ENCODE peak calls at places on chromosome X, in seven cellular contexts. One of them, this sample, is unnamed.

GRCh38 chrX:117834076-117834475 is 282.5 kb downstream of the KLHL13 start:
- DNase-seq in aorta: no peak
- DNase-seq in endodermal cell: no peak
- DNase-seq in neural progenitor cell: no peak
- DNase-seq in body of pancreas: no peak
- DNase-seq in CD8-positive, alpha-beta memory T cell: no peak
- DNase-seq in right atrium auricular region: no peak
- DNase-seq in this sample: no peak

GRCh38 chrX:154658957-154659356 is 5.6 kb upstream of the CTAG2 start:
- DNase-seq in right atrium auricular region: no peak
- DNase-seq in neural progenitor cell: no peak
- DNase-seq in endodermal cell: no peak
- DNase-seq in aorta: no peak
- DNase-seq in CD8-positive, alpha-beta memory T cell: no peak
- DNase-seq in body of pancreas: no peak
- DNase-seq in this sample: no peak

GRCh38 chrX:143664302-143664701 is 28.4 kb upstream of the SLITRK4 start:
- DNase-seq in neural progenitor cell: peak; percentile 14
- DNase-seq in endodermal cell: no peak
- DNase-seq in CD8-positive, alpha-beta memory T cell: no peak
- DNase-seq in aorta: no peak
- DNase-seq in body of pancreas: no peak
- DNase-seq in right atrium auricular region: no peak
- DNase-seq in this sample: peak; percentile 30

GRCh38 chrX:107978707-107979307 is 3.4 kb downstream of the TEX13B start:
- DNase-seq in CD8-positive, alpha-beta memory T cell: no peak
- DNase-seq in aorta: no peak
- DNase-seq in right atrium auricular region: no peak
- DNase-seq in body of pancreas: no peak
- DNase-seq in neural progenitor cell: peak; percentile 62
- DNase-seq in endodermal cell: peak; percentile 71
- DNase-seq in this sample: peak; percentile 44

GRCh38 chrX:136879001-136879667 is 1.4 kb downstream of the RBMX start:
- DNase-seq in aorta: no peak
- DNase-seq in CD8-positive, alpha-beta memory T cell: no peak
- DNase-seq in right atrium auricular region: no peak
- DNase-seq in neural progenitor cell: no peak
- DNase-seq in endodermal cell: no peak
- DNase-seq in body of pancreas: no peak
- DNase-seq in this sample: no peak

GRCh38 chrX:139750390-139750789 is 42.4 kb upstream of the MCF2 start:
- DNase-seq in neural progenitor cell: no peak
- DNase-seq in endodermal cell: no peak
- DNase-seq in aorta: no peak
- DNase-seq in CD8-positive, alpha-beta memory T cell: no peak
- DNase-seq in body of pancreas: no peak
- DNase-seq in right atrium auricular region: no peak
- DNase-seq in this sample: peak; percentile 10

GRCh38 chrX:52262195-52262546 is 77.5 kb downstream of the MAGED4 start:
- DNase-seq in CD8-positive, alpha-beta memory T cell: no peak
- DNase-seq in right atrium auricular region: no peak
- DNase-seq in neural progenitor cell: no peak
- DNase-seq in body of pancreas: no peak
- DNase-seq in aorta: no peak
- DNase-seq in endodermal cell: no peak
- DNase-seq in this sample: no peak

GRCh38 chrX:54064564-54064963 is 20.3 kb upstream of the PHF8 start:
- DNase-seq in aorta: no peak
- DNase-seq in neural progenitor cell: no peak
- DNase-seq in body of pancreas: no peak
- DNase-seq in right atrium auricular region: no peak
- DNase-seq in endodermal cell: no peak
- DNase-seq in CD8-positive, alpha-beta memory T cell: no peak
- DNase-seq in this sample: no peak

GRCh38 chrX:73447311-73447794 is 500 bp downstream of the CDX4 start:
- DNase-seq in aorta: peak; percentile 63
- DNase-seq in endodermal cell: peak; percentile 83
- DNase-seq in neural progenitor cell: peak; percentile 61
- DNase-seq in body of pancreas: no peak
- DNase-seq in right atrium auricular region: no peak
- DNase-seq in CD8-positive, alpha-beta memory T cell: no peak
- DNase-seq in this sample: no peak

GRCh38 chrX:18406531-18407266 is 18.7 kb upstream of the CDKL5 start:
- DNase-seq in neural progenitor cell: no peak
- DNase-seq in endodermal cell: no peak
- DNase-seq in right atrium auricular region: no peak
- DNase-seq in body of pancreas: no peak
- DNase-seq in aorta: no peak
- DNase-seq in CD8-positive, alpha-beta memory T cell: no peak
- DNase-seq in this sample: no peak

GRCh38 chrX:155001873-155002272 is 20.6 kb downstream of the F8 start:
- DNase-seq in endodermal cell: no peak
- DNase-seq in right atrium auricular region: no peak
- DNase-seq in neural progenitor cell: no peak
- DNase-seq in CD8-positive, alpha-beta memory T cell: no peak
- DNase-seq in body of pancreas: no peak
- DNase-seq in aorta: no peak
- DNase-seq in this sample: no peak

GRCh38 chrX:104370089-104370488 is 115.4 kb upstream of the ESX1 start:
- DNase-seq in right atrium auricular region: no peak
- DNase-seq in aorta: no peak
- DNase-seq in CD8-positive, alpha-beta memory T cell: no peak
- DNase-seq in body of pancreas: no peak
- DNase-seq in endodermal cell: peak; percentile 64
- DNase-seq in neural progenitor cell: peak; percentile 6
- DNase-seq in this sample: peak; percentile 10

GRCh38 chrX:15269120-15269519 is 763 bp downstream of the ASB9 start:
- DNase-seq in right atrium auricular region: no peak
- DNase-seq in endodermal cell: no peak
- DNase-seq in neural progenitor cell: no peak
- DNase-seq in CD8-positive, alpha-beta memory T cell: no peak
- DNase-seq in aorta: no peak
- DNase-seq in body of pancreas: no peak
- DNase-seq in this sample: no peak

GRCh38 chrX:21529771-21530170 is 128.4 kb downstream of the KLHL34 start:
- DNase-seq in CD8-positive, alpha-beta memory T cell: no peak
- DNase-seq in right atrium auricular region: no peak
- DNase-seq in neural progenitor cell: no peak
- DNase-seq in body of pancreas: no peak
- DNase-seq in endodermal cell: no peak
- DNase-seq in aorta: no peak
- DNase-seq in this sample: no peak

GRCh38 chrX:130771230-130771629 is 131.8 kb downstream of the ENOX2 start:
- DNase-seq in right atrium auricular region: no peak
- DNase-seq in CD8-positive, alpha-beta memory T cell: no peak
- DNase-seq in neural progenitor cell: no peak
- DNase-seq in body of pancreas: no peak
- DNase-seq in aorta: no peak
- DNase-seq in endodermal cell: no peak
- DNase-seq in this sample: no peak

GRCh38 chrX:44012484-44013096 is 39.4 kb upstream of the NDP start:
- DNase-seq in CD8-positive, alpha-beta memory T cell: peak; percentile 2
- DNase-seq in body of pancreas: peak; percentile 9
- DNase-seq in neural progenitor cell: no peak
- DNase-seq in aorta: no peak
- DNase-seq in right atrium auricular region: no peak
- DNase-seq in endodermal cell: no peak
- DNase-seq in this sample: no peak

GRCh38 chrX:136694491-136695087 is 46.6 kb downstream of the CD40LG start:
- DNase-seq in right atrium auricular region: no peak
- DNase-seq in neural progenitor cell: peak; percentile 49
- DNase-seq in aorta: no peak
- DNase-seq in endodermal cell: peak; percentile 50
- DNase-seq in body of pancreas: no peak
- DNase-seq in CD8-positive, alpha-beta memory T cell: no peak
- DNase-seq in this sample: peak; percentile 71

GRCh38 chrX:97267376-97267775 is 383.7 kb downstream of the RPA4 start:
- DNase-seq in CD8-positive, alpha-beta memory T cell: no peak
- DNase-seq in right atrium auricular region: no peak
- DNase-seq in aorta: no peak
- DNase-seq in neural progenitor cell: no peak
- DNase-seq in body of pancreas: no peak
- DNase-seq in endodermal cell: no peak
- DNase-seq in this sample: peak; percentile 9

GRCh38 chrX:63441717-63442116 is 90.6 kb upstream of the SPIN4 start:
- DNase-seq in neural progenitor cell: no peak
- DNase-seq in aorta: no peak
- DNase-seq in CD8-positive, alpha-beta memory T cell: no peak
- DNase-seq in right atrium auricular region: no peak
- DNase-seq in body of pancreas: no peak
- DNase-seq in endodermal cell: no peak
- DNase-seq in this sample: no peak

GRCh38 chrX:95063554-95063953 is 1389.5 kb downstream of the FAM133A start:
- DNase-seq in right atrium auricular region: no peak
- DNase-seq in endodermal cell: no peak
- DNase-seq in neural progenitor cell: no peak
- DNase-seq in aorta: no peak
- DNase-seq in body of pancreas: no peak
- DNase-seq in CD8-positive, alpha-beta memory T cell: no peak
- DNase-seq in this sample: peak; percentile 40

DNA sequence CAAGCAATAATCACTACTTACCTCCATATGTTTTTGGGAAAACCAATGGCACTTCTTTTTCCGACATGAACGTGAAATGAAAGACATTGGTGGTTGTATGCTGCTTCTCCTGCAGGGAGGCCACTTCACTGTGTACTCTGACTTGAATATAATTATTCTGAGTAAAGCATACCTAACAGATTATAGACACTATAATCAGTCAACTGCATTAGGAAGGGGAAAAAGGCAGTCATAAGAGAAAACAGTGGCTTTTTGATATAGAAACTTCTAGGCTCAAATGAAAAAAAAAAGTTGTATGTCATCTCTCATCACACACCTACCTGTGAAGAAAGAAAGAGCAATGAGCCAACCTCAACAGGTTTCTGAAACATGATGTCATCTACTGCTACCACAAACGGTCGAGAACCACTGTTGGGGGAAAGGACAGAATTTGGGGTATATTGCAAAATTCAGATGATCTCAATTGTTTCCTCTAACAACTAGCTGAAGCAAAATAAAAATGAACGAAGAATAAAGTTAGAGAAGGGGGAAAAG is 37.4 kb downstream of the PRDX4 start:
- DNase-seq in body of pancreas: no peak
- DNase-seq in right atrium auricular region: no peak
- DNase-seq in neural progenitor cell: no peak
- DNase-seq in CD8-positive, alpha-beta memory T cell: no peak
- DNase-seq in endodermal cell: no peak
- DNase-seq in aorta: no peak
- DNase-seq in this sample: no peak
- H3K27ac ChIP-seq in body of pancreas: no peak overlapping the region
- H3K27ac ChIP-seq in right atrium auricular region: no peak overlapping the region
- H3K27ac ChIP-seq in neural progenitor cell: no peak overlapping the region
- H3K27ac ChIP-seq in CD8-positive, alpha-beta memory T cell: no peak overlapping the region
- H3K27ac ChIP-seq in endodermal cell: no peak overlapping the region
- H3K27ac ChIP-seq in aorta: no peak overlapping the region
- H3K27ac ChIP-seq in this sample: no peak overlapping the region

GRCh38 chrX:102832661-102833060 is 104.4 kb upstream of the RAB40AL start:
- DNase-seq in CD8-positive, alpha-beta memory T cell: no peak
- DNase-seq in body of pancreas: no peak
- DNase-seq in neural progenitor cell: peak; percentile 16
- DNase-seq in aorta: no peak
- DNase-seq in endodermal cell: peak; percentile 56
- DNase-seq in right atrium auricular region: no peak
- DNase-seq in this sample: no peak
- H3K27ac ChIP-seq in CD8-positive, alpha-beta memory T cell: no peak overlapping the region
- H3K27ac ChIP-seq in body of pancreas: no peak overlapping the region
- H3K27ac ChIP-seq in neural progenitor cell: no peak overlapping the region
- H3K27ac ChIP-seq in aorta: no peak overlapping the region
- H3K27ac ChIP-seq in endodermal cell: no peak overlapping the region
- H3K27ac ChIP-seq in right atrium auricular region: no peak overlapping the region
- H3K27ac ChIP-seq in this sample: no peak overlapping the region

DNA sequence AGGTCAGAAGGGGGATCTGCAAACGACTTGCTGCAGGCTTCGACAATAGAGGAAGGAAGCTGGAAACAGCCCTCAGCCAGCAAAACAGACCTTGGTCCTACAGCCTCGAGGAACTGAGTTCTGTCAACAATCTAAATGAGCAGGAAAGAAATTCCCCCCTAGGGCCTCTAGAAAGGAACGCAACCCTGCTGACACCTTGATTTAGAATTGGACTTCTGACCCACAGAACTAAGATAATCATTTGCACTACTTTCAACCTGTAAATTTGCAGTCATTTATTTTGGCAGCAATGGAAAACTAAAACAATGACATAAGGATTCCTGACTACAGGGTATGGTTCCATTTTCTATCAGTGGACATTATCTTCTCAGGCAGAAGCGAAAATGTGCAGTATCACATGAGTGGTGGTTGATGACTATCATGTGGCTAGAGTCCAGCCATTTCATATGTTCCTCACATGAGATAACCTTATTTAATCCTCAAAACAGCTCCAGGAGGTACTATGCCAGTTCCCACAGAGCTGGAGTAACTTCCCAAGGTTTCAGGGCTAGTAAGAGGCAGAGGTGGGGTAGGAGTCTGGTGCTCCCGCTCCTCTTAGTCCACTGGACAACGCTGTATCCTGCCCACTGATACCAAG is 61.6 kb downstream of the SAT1 start:
- DNase-seq in endodermal cell: no peak
- DNase-seq in neural progenitor cell: no peak
- DNase-seq in right atrium auricular region: no peak
- DNase-seq in body of pancreas: no peak
- DNase-seq in aorta: no peak
- DNase-seq in CD8-positive, alpha-beta memory T cell: no peak
- DNase-seq in this sample: peak; percentile 29
- H3K27ac ChIP-seq in endodermal cell: no peak overlapping the region
- H3K27ac ChIP-seq in neural progenitor cell: peak overlapping the region; percentile 78
- H3K27ac ChIP-seq in right atrium auricular region: peak overlapping the region; percentile 63
- H3K27ac ChIP-seq in body of pancreas: peak overlapping the region; percentile 62
- H3K27ac ChIP-seq in aorta: no peak overlapping the region
- H3K27ac ChIP-seq in CD8-positive, alpha-beta memory T cell: peak overlapping the region; percentile 11
- H3K27ac ChIP-seq in this sample: peak overlapping the region; percentile 87

GRCh38 chrX:39367429-39367828 is 566.2 kb downstream of the MID1IP1 start:
- DNase-seq in endodermal cell: no peak
- DNase-seq in body of pancreas: no peak
- DNase-seq in aorta: no peak
- DNase-seq in CD8-positive, alpha-beta memory T cell: no peak
- DNase-seq in neural progenitor cell: no peak
- DNase-seq in right atrium auricular region: no peak
- DNase-seq in this sample: no peak

GRCh38 chrX:39356119-39356807 is 555.0 kb downstream of the MID1IP1 start:
- DNase-seq in right atrium auricular region: no peak
- DNase-seq in body of pancreas: no peak
- DNase-seq in endodermal cell: no peak
- DNase-seq in aorta: no peak
- DNase-seq in neural progenitor cell: no peak
- DNase-seq in CD8-positive, alpha-beta memory T cell: no peak
- DNase-seq in this sample: no peak

DNA sequence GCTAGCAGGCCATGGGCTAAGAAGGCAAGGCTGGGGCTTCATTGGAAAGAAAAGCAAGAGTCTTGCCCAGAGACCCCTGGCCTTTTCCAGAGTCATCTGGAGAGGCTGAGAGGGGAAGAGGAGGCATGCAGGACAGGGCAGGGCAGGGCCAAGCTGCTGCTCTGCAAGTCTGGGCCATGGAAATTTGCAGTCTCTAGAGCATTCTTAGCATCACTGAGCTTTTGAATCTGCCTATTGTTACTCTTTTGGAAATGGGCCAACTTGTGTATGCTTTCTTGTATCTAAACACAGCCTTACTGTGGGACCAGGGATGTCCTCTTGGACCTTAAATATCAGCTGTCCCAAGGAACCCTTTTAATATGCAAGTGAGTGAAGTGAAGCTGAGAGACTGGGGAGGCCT is 560.5 kb downstream of the MID1IP1 start:
- DNase-seq in CD8-positive, alpha-beta memory T cell: no peak
- DNase-seq in aorta: no peak
- DNase-seq in right atrium auricular region: no peak
- DNase-seq in neural progenitor cell: no peak
- DNase-seq in body of pancreas: no peak
- DNase-seq in endodermal cell: no peak
- DNase-seq in this sample: peak; percentile 0
- H3K27ac ChIP-seq in CD8-positive, alpha-beta memory T cell: no peak overlapping the region
- H3K27ac ChIP-seq in aorta: no peak overlapping the region
- H3K27ac ChIP-seq in right atrium auricular region: no peak overlapping the region
- H3K27ac ChIP-seq in neural progenitor cell: no peak overlapping the region
- H3K27ac ChIP-seq in body of pancreas: no peak overlapping the region
- H3K27ac ChIP-seq in endodermal cell: no peak overlapping the region
- H3K27ac ChIP-seq in this sample: no peak overlapping the region